ENCODE peak calls at places on chromosomes 6 and 20, in ten cellular contexts. X, E, T, V, B, R, D, M, P and Y are unnamed samples.

GRCh38 chr6:1626481-1626880 is 16.8 kb downstream of the FOXC1 start:
- DNase-seq in T (no peak), X (no peak), R (no peak), M (no peak), D (no peak), V (no peak), E (no peak), P (no peak), B (no peak), Y (no peak)

GRCh38 chr6:168012431-168013249 is 15.2 kb downstream of the KIF25 start:
- DNase-seq in R (no peak), M (no peak), X (no peak), T (no peak), E (no peak), D (no peak), P (no peak), B (no peak), V (no peak), Y (no peak)

GRCh38 chr6:150876598-150876997 is 11.1 kb downstream of the MTHFD1L start:
- DNase-seq in D (no peak), V (peak; percentile 37), E (no peak), X (no peak), T (peak; percentile 63), B (peak; percentile 82), P (no peak), M (peak; percentile 27), R (no peak), Y (no peak)

GRCh38 chr6:1865585-1865984 is 255.9 kb downstream of the FOXC1 start:
- DNase-seq in E (no peak), P (no peak), M (no peak), V (no peak), T (no peak), X (no peak), R (no peak), B (no peak), D (no peak), Y (no peak)

GRCh38 chr6:35024601-35025054 is 116.5 kb downstream of the TCP11 start:
- DNase-seq in P (no peak), B (peak; percentile 79), V (peak; percentile 45), X (no peak), M (peak; percentile 40), E (peak; percentile 78), D (peak; percentile 92), T (peak; percentile 58), R (peak; percentile 98), Y (no peak)

GRCh38 chr20:1327827-1328679 is 886 bp downstream of the SDCBP2 start:
- DNase-seq in B (no peak), M (no peak), R (no peak), T (no peak), P (peak; percentile 50), D (peak; percentile 43), E (no peak), V (no peak), X (no peak), Y (peak; percentile 64)

GRCh38 chr20:38406476-38406875 is 28.7 kb downstream of the SNHG17 start:
- DNase-seq in T (no peak), R (no peak), E (no peak), D (no peak), B (no peak), X (no peak), V (no peak), M (no peak), P (no peak), Y (peak; percentile 40)

GRCh38 chr6:1560281-1561058 is 49.2 kb upstream of the FOXC1 start:
- DNase-seq in X (no peak), T (no peak), P (no peak), V (no peak), M (no peak), E (no peak), D (no peak), R (peak; percentile 52), B (no peak), Y (no peak)

GRCh38 chr20:63092660-63093215 is 86.0 kb upstream of the BHLHE23 start:
- DNase-seq in M (no peak), B (no peak), V (no peak), T (peak; percentile 2), P (peak; percentile 49), R (no peak), E (no peak), D (no peak), X (no peak), Y (peak; percentile 31)

GRCh38 chr6:16758163-16758975 is 2.9 kb downstream of the ATXN1 start:
- DNase-seq in R (no peak), P (no peak), M (peak; percentile 34), E (no peak), B (no peak), D (no peak), X (no peak), T (no peak), V (no peak), Y (no peak)
- H3K4me3 ChIP-seq in R (no peak overlapping the region), P (peak overlapping the region; percentile 91), M (peak overlapping the region; percentile 70), E (peak overlapping the region; percentile 95), B (peak overlapping the region; percentile 67), D (peak overlapping the region; percentile 84), X (peak overlapping the region; percentile 66), T (peak overlapping the region; percentile 97), V (no peak overlapping the region), Y (peak overlapping the region; percentile 76)

GRCh38 chr6:144377586-144377985 is 92.5 kb downstream of the UTRN start:
- DNase-seq in T (no peak), B (no peak), V (peak; percentile 86), X (no peak), M (peak; percentile 85), D (no peak), E (no peak), P (no peak), R (peak; percentile 34), Y (no peak)
- H3K4me3 ChIP-seq in T (no peak overlapping the region), B (no peak overlapping the region), V (no peak overlapping the region), X (no peak overlapping the region), M (no peak overlapping the region), D (no peak overlapping the region), E (no peak overlapping the region), P (no peak overlapping the region), R (no peak overlapping the region), Y (no peak overlapping the region)

DNA sequence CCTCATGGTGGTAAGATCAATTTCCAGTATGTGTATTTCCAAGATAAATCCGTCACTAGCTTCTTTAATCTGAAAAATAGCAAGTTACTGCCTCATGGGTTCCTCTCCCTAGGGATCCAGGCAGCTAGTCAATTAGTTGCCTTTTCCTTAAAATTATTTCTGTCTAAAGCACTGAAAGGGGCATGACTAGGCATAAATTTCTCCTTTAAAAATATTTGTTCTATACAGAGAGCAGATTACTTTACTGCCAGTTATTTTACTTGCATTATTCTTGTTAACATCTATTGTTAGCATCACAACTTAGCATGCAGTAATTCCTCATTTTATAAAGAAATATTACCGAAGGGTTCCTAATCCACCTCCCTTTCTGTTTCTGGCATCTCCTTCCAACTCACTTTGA is 1.4 kb downstream of the MTCL3 start:
- DNase-seq in M (no peak), E (no peak), T (no peak), V (no peak), B (no peak), R (no peak), D (no peak), X (no peak), P (no peak), Y (no peak)
- H3K4me3 ChIP-seq in M (no peak overlapping the region), E (peak overlapping the region; percentile 72), T (no peak overlapping the region), V (no peak overlapping the region), B (no peak overlapping the region), R (no peak overlapping the region), D (no peak overlapping the region), X (no peak overlapping the region), P (no peak overlapping the region), Y (no peak overlapping the region)

GRCh38 chr6:48281217-48281616 is 170.2 kb upstream of the PTCHD4 start:
- DNase-seq in X (no peak), E (no peak), B (no peak), M (no peak), R (no peak), V (no peak), P (no peak), D (no peak), T (no peak), Y (no peak)

GRCh38 chr6:48278261-48278660 is 167.3 kb upstream of the PTCHD4 start:
- DNase-seq in V (no peak), T (no peak), M (no peak), R (no peak), D (no peak), X (no peak), E (no peak), P (no peak), B (no peak), Y (no peak)

DNA sequence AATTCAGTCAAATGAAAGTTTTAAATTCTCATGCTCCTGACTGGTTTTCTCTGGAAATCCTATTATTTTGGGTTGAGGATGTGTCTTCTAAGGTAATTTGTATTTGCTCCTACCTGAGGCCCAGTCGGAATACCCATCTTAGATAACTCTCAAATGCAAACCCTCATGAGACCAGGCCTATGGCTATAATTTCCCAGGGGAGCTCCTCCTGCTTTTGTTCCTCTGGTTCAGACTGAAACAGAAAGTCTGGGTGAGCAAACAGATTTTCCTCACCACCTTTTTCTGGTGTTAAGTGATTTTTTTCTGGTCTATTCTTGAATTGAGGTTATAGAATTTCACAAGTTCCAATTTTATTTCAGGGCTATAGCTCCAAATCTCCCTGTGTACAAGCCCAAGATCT is 169.0 kb upstream of the PTCHD4 start:
- DNase-seq in D (no peak), V (no peak), P (no peak), R (no peak), E (no peak), B (no peak), M (no peak), T (no peak), X (no peak), Y (no peak)
- H3K4me3 ChIP-seq in D (no peak overlapping the region), V (no peak overlapping the region), P (no peak overlapping the region), R (no peak overlapping the region), E (no peak overlapping the region), B (no peak overlapping the region), M (no peak overlapping the region), T (no peak overlapping the region), X (no peak overlapping the region), Y (no peak overlapping the region)

GRCh38 chr20:54094268-54094580 is 23.8 kb upstream of the BCAS1 start:
- DNase-seq in D (no peak), E (no peak), B (no peak), R (no peak), M (no peak), V (no peak), X (no peak), P (no peak), T (no peak), Y (no peak)
- H3K4me3 ChIP-seq in D (no peak overlapping the region), E (no peak overlapping the region), B (no peak overlapping the region), R (no peak overlapping the region), M (no peak overlapping the region), V (no peak overlapping the region), X (no peak overlapping the region), P (no peak overlapping the region), T (no peak overlapping the region), Y (no peak overlapping the region)

GRCh38 chr20:23267909-23268308 is 82.7 kb upstream of the NXT1 start:
- DNase-seq in X (no peak), M (no peak), P (peak; percentile 40), V (no peak), R (no peak), D (no peak), T (no peak), B (no peak), E (no peak), Y (no peak)
- H3K4me3 ChIP-seq in X (no peak overlapping the region), M (no peak overlapping the region), P (no peak overlapping the region), V (no peak overlapping the region), R (no peak overlapping the region), D (no peak overlapping the region), T (no peak overlapping the region), B (no peak overlapping the region), E (no peak overlapping the region), Y (no peak overlapping the region)